ENCODE peak calls at places on chromosomes 11 and 22, in five cellular contexts. J, S, T, P and I are unnamed samples.

GRCh38 chr11:96424693-96425092 is 34.9 kb downstream of the JRKL start:
- DNase-seq in J (peak; percentile 37), S (peak; percentile 48), T (no peak), P (no peak), I (peak; percentile 21)

GRCh38 chr11:6703247-6704063 is 20.3 kb upstream of the MRPL17 start:
- DNase-seq in J (peak; percentile 74), S (peak; percentile 46), T (peak; percentile 19), P (no peak), I (peak; percentile 86)

GRCh38 chr22:24827305-24827704 is 21.3 kb downstream of the SGSM1 start:
- DNase-seq in J (no peak), S (no peak), T (peak; percentile 79), P (no peak), I (no peak)

GRCh38 chr22:21594865-21595452 is 27.4 kb downstream of the UBE2L3 start:
- DNase-seq in J (no peak), S (no peak), T (no peak), P (no peak), I (no peak)

GRCh38 chr11:45659818-45660160 is 5.6 kb downstream of the CHST1 start:
- DNase-seq in J (no peak), S (no peak), T (no peak), P (no peak), I (no peak)

GRCh38 chr11:46896719-46897406 is 21.5 kb downstream of the LRP4 start:
- DNase-seq in J (peak; percentile 58), S (no peak), T (no peak), P (no peak), I (peak; percentile 65)

GRCh38 chr11:108994887-108995286 is 330.0 kb downstream of the DDX10 start:
- DNase-seq in J (no peak), S (no peak), T (no peak), P (no peak), I (no peak)

GRCh38 chr11:45896392-45897068 is 10.5 kb downstream of the FREY1 start:
- DNase-seq in J (no peak), S (no peak), T (no peak), P (no peak), I (no peak)

GRCh38 chr11:45737056-45737455 is 67.9 kb upstream of the SLC35C1 start:
- DNase-seq in J (peak; percentile 97), S (peak; percentile 11), T (no peak), P (no peak), I (peak; percentile 93)

GRCh38 chr11:85685820-85686459 is at the start of gene CCDC89:
- DNase-seq in J (peak; percentile 61), S (peak; percentile 73), T (peak; percentile 48), P (no peak), I (peak; percentile 60)

GRCh38 chr11:121418625-121419114 is 33.4 kb upstream of the SORL1 start:
- DNase-seq in J (no peak), S (no peak), T (peak; percentile 36), P (no peak), I (no peak)

GRCh38 chr11:72144807-72145565 is 9.5 kb downstream of the FOLR3 start:
- DNase-seq in J (peak; percentile 89), S (peak; percentile 70), T (no peak), P (no peak), I (peak; percentile 93)

GRCh38 chr11:75888391-75888790 is 73.4 kb downstream of the UVRAG start:
- DNase-seq in J (no peak), S (no peak), T (no peak), P (no peak), I (no peak)

GRCh38 chr22:44445731-44446130 is 52.3 kb downstream of the RTL6 start:
- DNase-seq in J (no peak), S (no peak), T (no peak), P (no peak), I (peak; percentile 14)

GRCh38 chr22:29152381-29153138 is 53.1 kb upstream of the EMID1 start:
- DNase-seq in J (no peak), S (no peak), T (no peak), P (no peak), I (no peak)

GRCh38 chr11:70448983-70449567 is 50.7 kb downstream of the CTTN start:
- DNase-seq in J (no peak), S (no peak), T (no peak), P (no peak), I (no peak)

GRCh38 chr11:25377466-25377865 is 880.6 kb downstream of the LUZP2 start:
- DNase-seq in J (peak; percentile 17), S (no peak), T (no peak), P (no peak), I (peak; percentile 1)

GRCh38 chr11:126357969-126358762 is 2.7 kb downstream of the ST3GAL4 start:
- DNase-seq in J (no peak), S (no peak), T (no peak), P (peak; percentile 30), I (no peak)

GRCh38 chr11:2540521-2541320 is 95.9 kb downstream of the KCNQ1 start:
- DNase-seq in J (no peak), S (no peak), T (peak; percentile 1), P (no peak), I (no peak)

GRCh38 chr11:10770626-10771254 is 19.7 kb downstream of the CTR9 start:
- DNase-seq in J (peak; percentile 55), S (no peak), T (peak; percentile 29), P (no peak), I (peak; percentile 51)

GRCh38 chr22:20268289-20268349 is at the start of gene RTN4R:
- DNase-seq in J (no peak), S (no peak), T (no peak), P (no peak), I (no peak)

GRCh38 chr22:38267086-38267485 is 5.7 kb downstream of the TMEM184B start:
- DNase-seq in J (no peak), S (no peak), T (no peak), P (no peak), I (no peak)

GRCh38 chr11:2791521-2792375 is 92.0 kb upstream of the KCNQ1OT1 start:
- DNase-seq in J (no peak), S (no peak), T (peak; percentile 14), P (peak; percentile 51), I (no peak)

GRCh38 chr11:72443016-72443415 is 8.7 kb upstream of the CLPB start:
- DNase-seq in J (peak; percentile 36), S (peak; percentile 47), T (no peak), P (no peak), I (peak; percentile 47)

GRCh38 chr11:17575431-17576425 is 28.7 kb downstream of the OTOG start:
- DNase-seq in J (no peak), S (no peak), T (no peak), P (peak; percentile 31), I (no peak)

DNA sequence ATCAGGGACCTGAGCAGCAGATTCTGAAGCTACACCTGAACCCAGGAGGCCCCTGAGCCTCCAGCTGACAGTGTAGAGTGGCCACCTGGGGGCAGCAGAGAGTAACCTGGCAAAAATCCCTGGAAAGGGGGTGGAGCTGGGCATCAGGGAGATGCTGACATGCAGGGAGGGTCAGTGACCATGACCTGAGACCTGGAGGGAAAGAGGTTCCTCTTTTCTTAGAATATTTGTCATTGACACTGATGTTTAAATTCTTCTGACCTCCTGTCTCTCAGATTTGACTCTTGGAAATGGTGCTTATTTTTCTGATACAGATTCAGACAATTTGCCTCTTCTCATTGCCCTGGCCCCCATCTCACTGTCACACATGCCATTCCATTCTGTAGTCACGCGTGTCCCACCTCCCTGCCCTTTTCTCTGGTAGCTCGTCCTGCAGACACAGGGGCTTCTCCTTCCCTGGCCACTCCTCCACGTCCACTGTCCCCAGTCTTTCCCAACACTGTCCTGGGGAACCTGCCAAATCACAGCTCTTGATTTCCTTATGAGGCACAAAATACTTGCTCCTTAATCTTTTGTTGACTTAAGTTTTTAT is 117.2 kb upstream of the IGLL5 start:
- DNase-seq in J (peak; percentile 22), S (no peak), T (peak; percentile 75), P (no peak), I (peak; percentile 36)
- TF ChIP-seq CTCF in J (peak; percentile 77), S (peak; percentile 74), T (peak; percentile 55), P (peak; percentile 19), I (peak; percentile 71)

GRCh38 chr11:67313125-67313890 is 10.0 kb downstream of the SSH3 start:
- DNase-seq in J (no peak), S (no peak), T (no peak), P (no peak), I (no peak)

GRCh38 chr11:67310246-67311050 is 7.1 kb downstream of the SSH3 start:
- DNase-seq in J (peak; percentile 82), S (no peak), T (no peak), P (peak; percentile 48), I (peak; percentile 76)

GRCh38 chr11:67311051-67311555 is 7.8 kb downstream of the SSH3 start:
- DNase-seq in J (no peak), S (no peak), T (no peak), P (no peak), I (no peak)

GRCh38 chr11:67312187-67313021 is 9.1 kb downstream of the SSH3 start:
- DNase-seq in J (peak; percentile 97), S (no peak), T (peak; percentile 85), P (peak; percentile 82), I (peak; percentile 99)

GRCh38 chr11:67311556-67312082 is 8.3 kb downstream of the SSH3 start:
- DNase-seq in J (peak; percentile 69), S (no peak), T (no peak), P (no peak), I (peak; percentile 64)
- H3K4me3 ChIP-seq in J (no peak overlapping the region), S (no peak overlapping the region), T (no peak overlapping the region), P (no peak overlapping the region), I (no peak overlapping the region)

GRCh38 chr11:35619754-35620640 is 1.7 kb downstream of the FJX1 start:
- DNase-seq in J (peak; percentile 29), S (no peak), T (peak; percentile 8), P (no peak), I (peak; percentile 41)
- TF ChIP-seq CTCF in J (peak; percentile 2), S (no peak), T (no peak), P (no peak), I (peak; percentile 2)

GRCh38 chr11:118342503-118343161 is at the start of gene CD3D:
- DNase-seq in J (no peak), S (no peak), T (no peak), P (no peak), I (no peak)

GRCh38 chr11:118341749-118342489 is 586 bp downstream of the CD3D start:
- DNase-seq in J (peak; percentile 41), S (no peak), T (no peak), P (no peak), I (peak; percentile 7)

GRCh38 chr11:118338637-118339061 is 3.9 kb downstream of the CD3D start:
- DNase-seq in J (peak; percentile 68), S (no peak), T (peak; percentile 63), P (no peak), I (peak; percentile 46)

GRCh38 chr11:118340437-118340836 is 2.1 kb downstream of the CD3D start:
- DNase-seq in J (no peak), S (no peak), T (no peak), P (no peak), I (no peak)

DNA sequence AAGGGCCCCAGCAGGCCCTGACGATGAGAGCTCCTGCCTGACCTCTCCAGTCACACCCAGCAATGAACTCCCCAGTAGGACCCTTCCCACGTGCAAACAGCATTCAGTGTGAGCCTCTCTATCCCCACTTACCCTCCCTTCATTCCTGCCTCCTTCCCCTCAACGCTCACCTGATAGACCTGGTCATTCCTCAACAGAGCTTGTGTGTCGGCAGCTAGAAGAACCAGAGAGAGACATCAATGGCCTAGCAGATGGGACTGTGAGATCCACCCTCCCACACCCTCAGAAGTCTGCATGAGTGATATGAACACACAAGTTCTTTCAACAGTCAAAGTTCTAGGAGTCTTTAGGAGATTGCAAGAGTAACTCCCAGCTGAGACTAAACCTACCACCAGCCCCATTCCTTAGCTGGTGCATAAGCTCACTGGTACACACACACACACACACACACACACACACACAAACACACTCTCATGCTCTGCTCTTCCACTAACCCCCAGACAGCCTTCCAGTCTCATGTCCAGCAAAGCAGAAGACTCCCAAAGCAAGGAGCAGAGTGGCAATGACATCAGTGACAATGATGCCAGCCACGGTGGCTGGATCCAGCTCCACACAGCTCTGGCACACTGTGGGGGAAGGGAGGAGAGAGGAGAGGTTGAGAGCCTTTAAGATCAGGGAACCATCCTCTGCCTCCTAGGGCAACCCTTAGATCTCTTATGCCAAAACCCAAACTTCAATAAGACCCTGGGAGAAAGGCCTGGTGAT is 3.0 kb downstream of the CD3D start:
- DNase-seq in J (no peak), S (no peak), T (no peak), P (no peak), I (no peak)
- H3K4me3 ChIP-seq in J (no peak overlapping the region), S (no peak overlapping the region), T (no peak overlapping the region), P (no peak overlapping the region), I (no peak overlapping the region)